ENCODE peak calls at places on chromosomes 6 and 20, in six cellular contexts. One of them, this sample, is unnamed.

GRCh38 chr6:105785412-105785811 is 300.7 kb upstream of the PRDM1 start:
- DNase-seq in GM12878: no peak
- DNase-seq in fibroblast of lung: no peak
- DNase-seq in OCI-LY7: peak
- DNase-seq in IMR-90: no peak
- DNase-seq in MM.1S: no peak
- DNase-seq in this sample: no peak

GRCh38 chr6:40170856-40171255 is 236.6 kb upstream of the MOCS1 start:
- DNase-seq in MM.1S: no peak
- DNase-seq in OCI-LY7: no peak
- DNase-seq in fibroblast of lung: no peak
- DNase-seq in IMR-90: no peak
- DNase-seq in GM12878: no peak
- DNase-seq in this sample: no peak

GRCh38 chr6:3603443-3604130 is 146.7 kb upstream of the SLC22A23 start:
- DNase-seq in GM12878: no peak
- DNase-seq in fibroblast of lung: no peak
- DNase-seq in MM.1S: no peak
- DNase-seq in OCI-LY7: no peak
- DNase-seq in IMR-90: no peak
- DNase-seq in this sample: peak

GRCh38 chr20:57325632-57326356 is 3.8 kb upstream of the SPO11 start:
- DNase-seq in GM12878: no peak
- DNase-seq in MM.1S: no peak
- DNase-seq in fibroblast of lung: no peak
- DNase-seq in OCI-LY7: peak
- DNase-seq in IMR-90: no peak
- DNase-seq in this sample: no peak

GRCh38 chr6:19691465-19692167 is 145.6 kb upstream of the ID4 start:
- DNase-seq in MM.1S: no peak
- DNase-seq in IMR-90: no peak
- DNase-seq in OCI-LY7: no peak
- DNase-seq in GM12878: no peak
- DNase-seq in fibroblast of lung: peak
- DNase-seq in this sample: no peak

GRCh38 chr6:92428443-92428842 is 990.9 kb downstream of the EPHA7 start:
- DNase-seq in GM12878: no peak
- DNase-seq in IMR-90: no peak
- DNase-seq in fibroblast of lung: no peak
- DNase-seq in MM.1S: no peak
- DNase-seq in OCI-LY7: no peak
- DNase-seq in this sample: peak

GRCh38 chr20:17824676-17825224 is 125.0 kb downstream of the BANF2 start:
- DNase-seq in GM12878: no peak
- DNase-seq in fibroblast of lung: no peak
- DNase-seq in OCI-LY7: no peak
- DNase-seq in MM.1S: no peak
- DNase-seq in IMR-90: no peak
- DNase-seq in this sample: no peak

GRCh38 chr6:126632271-126632670 is 292.4 kb downstream of the CENPW start:
- DNase-seq in OCI-LY7: no peak
- DNase-seq in GM12878: no peak
- DNase-seq in fibroblast of lung: no peak
- DNase-seq in IMR-90: no peak
- DNase-seq in MM.1S: no peak
- DNase-seq in this sample: no peak

GRCh38 chr6:52297433-52297832 is 12.9 kb upstream of the MCM3 start:
- DNase-seq in OCI-LY7: no peak
- DNase-seq in IMR-90: no peak
- DNase-seq in MM.1S: no peak
- DNase-seq in fibroblast of lung: no peak
- DNase-seq in GM12878: no peak
- DNase-seq in this sample: no peak

GRCh38 chr6:30988209-30988825 is 4.8 kb downstream of the MUC21 start:
- DNase-seq in MM.1S: no peak
- DNase-seq in GM12878: no peak
- DNase-seq in OCI-LY7: no peak
- DNase-seq in IMR-90: no peak
- DNase-seq in fibroblast of lung: no peak
- DNase-seq in this sample: no peak

GRCh38 chr6:142485256-142485655 is 183.4 kb downstream of the ADGRG6 start:
- DNase-seq in MM.1S: no peak
- DNase-seq in GM12878: no peak
- DNase-seq in IMR-90: peak
- DNase-seq in OCI-LY7: no peak
- DNase-seq in fibroblast of lung: peak
- DNase-seq in this sample: no peak

GRCh38 chr6:47654255-47654654 is 44.1 kb upstream of the ADGRF4 start:
- DNase-seq in OCI-LY7: no peak
- DNase-seq in IMR-90: no peak
- DNase-seq in fibroblast of lung: no peak
- DNase-seq in MM.1S: no peak
- DNase-seq in GM12878: no peak
- DNase-seq in this sample: peak

GRCh38 chr20:15379897-15380296 is 1042.5 kb upstream of the FLRT3 start:
- DNase-seq in MM.1S: no peak
- DNase-seq in OCI-LY7: no peak
- DNase-seq in GM12878: no peak
- DNase-seq in IMR-90: no peak
- DNase-seq in fibroblast of lung: no peak
- DNase-seq in this sample: no peak

GRCh38 chr20:58407201-58407873 is 18.3 kb downstream of the VAPB start:
- DNase-seq in GM12878: no peak
- DNase-seq in OCI-LY7: no peak
- DNase-seq in fibroblast of lung: peak
- DNase-seq in MM.1S: no peak
- DNase-seq in IMR-90: peak
- DNase-seq in this sample: peak

GRCh38 chr20:62105592-62105991 is 16.7 kb upstream of the LSM14B start:
- DNase-seq in fibroblast of lung: no peak
- DNase-seq in OCI-LY7: no peak
- DNase-seq in MM.1S: no peak
- DNase-seq in IMR-90: no peak
- DNase-seq in GM12878: no peak
- DNase-seq in this sample: no peak

GRCh38 chr20:10375191-10375590 is 58.8 kb downstream of the MKKS start:
- DNase-seq in IMR-90: no peak
- DNase-seq in MM.1S: no peak
- DNase-seq in GM12878: no peak
- DNase-seq in OCI-LY7: no peak
- DNase-seq in fibroblast of lung: no peak
- DNase-seq in this sample: no peak

GRCh38 chr20:50595988-50596693 is 86.0 kb downstream of the PTPN1 start:
- DNase-seq in GM12878: no peak
- DNase-seq in fibroblast of lung: no peak
- DNase-seq in IMR-90: peak
- DNase-seq in MM.1S: no peak
- DNase-seq in OCI-LY7: no peak
- DNase-seq in this sample: no peak

GRCh38 chr6:82951935-82952334 is 113.7 kb downstream of the UBE3D start:
- DNase-seq in OCI-LY7: no peak
- DNase-seq in GM12878: no peak
- DNase-seq in fibroblast of lung: no peak
- DNase-seq in MM.1S: no peak
- DNase-seq in IMR-90: no peak
- DNase-seq in this sample: no peak

GRCh38 chr20:5766085-5766764 is 16.0 kb downstream of the SHLD1 start:
- DNase-seq in GM12878: no peak
- DNase-seq in OCI-LY7: peak
- DNase-seq in MM.1S: no peak
- DNase-seq in IMR-90: no peak
- DNase-seq in fibroblast of lung: no peak
- DNase-seq in this sample: no peak

GRCh38 chr6:170265655-170266054 is 25.2 kb downstream of the DLL1 start:
- DNase-seq in MM.1S: no peak
- DNase-seq in GM12878: no peak
- DNase-seq in OCI-LY7: no peak
- DNase-seq in fibroblast of lung: peak
- DNase-seq in IMR-90: no peak
- DNase-seq in this sample: peak

GRCh38 chr6:88538130-88538706 is 372.1 kb upstream of the CNR1 start:
- DNase-seq in GM12878: no peak
- DNase-seq in OCI-LY7: peak
- DNase-seq in MM.1S: no peak
- DNase-seq in IMR-90: no peak
- DNase-seq in fibroblast of lung: no peak
- DNase-seq in this sample: peak

GRCh38 chr20:5173763-5174162 is 47.0 kb downstream of the CDS2 start:
- DNase-seq in MM.1S: no peak
- DNase-seq in GM12878: no peak
- DNase-seq in IMR-90: no peak
- DNase-seq in fibroblast of lung: no peak
- DNase-seq in OCI-LY7: no peak
- DNase-seq in this sample: no peak

GRCh38 chr20:59110607-59111006 is 53.0 kb upstream of the ZNF831 start:
- DNase-seq in IMR-90: no peak
- DNase-seq in OCI-LY7: no peak
- DNase-seq in GM12878: no peak
- DNase-seq in MM.1S: no peak
- DNase-seq in fibroblast of lung: no peak
- DNase-seq in this sample: no peak

DNA sequence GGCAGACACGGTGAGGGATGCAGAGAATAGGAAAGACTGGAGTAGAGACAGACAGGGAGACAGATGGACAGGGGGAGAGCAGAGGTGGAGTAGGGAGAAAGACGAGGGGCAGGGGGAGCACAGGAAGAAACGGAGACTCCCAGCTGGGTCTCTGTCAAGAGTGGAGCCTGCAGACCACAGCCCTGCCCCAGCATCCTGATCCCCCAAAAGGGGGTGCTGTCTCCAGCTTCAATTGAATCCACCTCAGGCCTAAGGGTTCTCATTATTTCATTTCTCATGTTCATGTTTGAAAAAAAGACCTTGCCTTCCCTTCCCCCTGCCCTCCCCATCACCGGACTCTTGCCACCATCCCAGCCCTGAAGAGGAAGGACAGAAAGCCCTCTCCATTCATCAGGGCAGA is 98.1 kb downstream of the CDC5L start:
- DNase-seq in IMR-90: no peak
- DNase-seq in fibroblast of lung: no peak
- DNase-seq in MM.1S: no peak
- DNase-seq in OCI-LY7: no peak
- DNase-seq in GM12878: no peak
- DNase-seq in this sample: no peak
- H2AFZ ChIP-seq in IMR-90: no peak
- H2AFZ ChIP-seq in fibroblast of lung: no peak
- H2AFZ ChIP-seq in MM.1S: no peak
- H2AFZ ChIP-seq in OCI-LY7: no peak
- H2AFZ ChIP-seq in GM12878: no peak
- H2AFZ ChIP-seq in this sample: no peak

DNA sequence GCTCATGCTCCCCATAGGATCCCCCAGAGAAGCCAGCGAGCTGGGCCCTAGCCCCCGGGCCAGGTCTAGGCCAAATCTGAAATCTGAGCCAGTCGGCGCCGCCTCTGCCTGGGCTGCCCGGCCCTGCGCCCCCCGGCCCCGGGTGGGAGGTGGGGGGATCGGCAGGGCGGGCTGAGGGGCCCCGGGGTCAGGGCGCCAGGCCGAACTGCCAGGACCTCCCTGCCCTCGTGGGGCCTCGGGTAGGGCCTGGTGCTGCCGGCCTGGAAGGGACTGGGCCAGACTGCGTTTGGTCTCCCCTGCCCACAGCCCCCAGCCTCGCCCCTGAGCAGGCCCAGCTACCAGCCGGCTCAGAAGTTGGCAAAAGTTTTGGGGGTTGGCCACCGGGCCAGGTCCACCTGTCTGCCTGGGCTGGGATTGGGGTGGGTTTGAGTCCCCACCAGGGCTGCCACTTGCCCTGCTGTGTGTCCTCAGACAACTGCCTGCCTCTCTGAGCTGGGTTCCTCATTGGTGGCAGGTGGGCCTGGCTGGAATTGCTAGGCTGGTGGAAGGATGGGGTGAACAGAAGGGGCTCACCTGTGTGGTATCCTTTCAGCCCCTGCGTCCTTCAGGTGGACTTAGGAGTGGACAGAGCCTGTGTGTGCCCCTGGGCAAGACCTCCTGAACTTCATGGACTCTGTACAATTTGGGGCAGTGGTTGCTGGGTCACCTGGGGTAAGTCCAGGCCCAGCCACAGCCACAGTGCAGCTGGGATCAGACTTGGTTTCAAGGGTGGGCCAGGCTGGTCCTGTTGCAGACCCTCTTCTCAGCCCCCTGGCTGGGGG is 796 bp downstream of the SRC start:
- DNase-seq in MM.1S: no peak
- DNase-seq in fibroblast of lung: no peak
- DNase-seq in OCI-LY7: no peak
- DNase-seq in IMR-90: no peak
- DNase-seq in GM12878: no peak
- DNase-seq in this sample: no peak
- H2AFZ ChIP-seq in MM.1S: no peak
- H2AFZ ChIP-seq in fibroblast of lung: no peak
- H2AFZ ChIP-seq in OCI-LY7: no peak
- H2AFZ ChIP-seq in IMR-90: peak
- H2AFZ ChIP-seq in GM12878: no peak
- H2AFZ ChIP-seq in this sample: no peak

GRCh38 chr6:129188795-129189194 is 305.9 kb downstream of the LAMA2 start:
- DNase-seq in MM.1S: no peak
- DNase-seq in OCI-LY7: no peak
- DNase-seq in GM12878: no peak
- DNase-seq in IMR-90: no peak
- DNase-seq in fibroblast of lung: peak
- DNase-seq in this sample: no peak
- H2AFZ ChIP-seq in MM.1S: no peak
- H2AFZ ChIP-seq in OCI-LY7: no peak
- H2AFZ ChIP-seq in GM12878: no peak
- H2AFZ ChIP-seq in IMR-90: no peak
- H2AFZ ChIP-seq in fibroblast of lung: no peak
- H2AFZ ChIP-seq in this sample: no peak

GRCh38 chr20:46305973-46306360 is 2.3 kb downstream of the CDH22 start:
- DNase-seq in IMR-90: no peak
- DNase-seq in MM.1S: no peak
- DNase-seq in GM12878: no peak
- DNase-seq in OCI-LY7: no peak
- DNase-seq in fibroblast of lung: no peak
- DNase-seq in this sample: no peak

GRCh38 chr20:46308258-46309157 is at the start of gene CDH22:
- DNase-seq in MM.1S: no peak
- DNase-seq in fibroblast of lung: peak
- DNase-seq in IMR-90: peak
- DNase-seq in GM12878: no peak
- DNase-seq in OCI-LY7: peak
- DNase-seq in this sample: peak

GRCh38 chr20:46307139-46307998 is 929 bp downstream of the CDH22 start:
- DNase-seq in IMR-90: peak
- DNase-seq in fibroblast of lung: peak
- DNase-seq in OCI-LY7: peak
- DNase-seq in MM.1S: peak
- DNase-seq in GM12878: no peak
- DNase-seq in this sample: peak

GRCh38 chr20:46306743-46307138 is 1.6 kb downstream of the CDH22 start:
- DNase-seq in OCI-LY7: no peak
- DNase-seq in fibroblast of lung: no peak
- DNase-seq in IMR-90: no peak
- DNase-seq in GM12878: no peak
- DNase-seq in MM.1S: no peak
- DNase-seq in this sample: no peak

DNA sequence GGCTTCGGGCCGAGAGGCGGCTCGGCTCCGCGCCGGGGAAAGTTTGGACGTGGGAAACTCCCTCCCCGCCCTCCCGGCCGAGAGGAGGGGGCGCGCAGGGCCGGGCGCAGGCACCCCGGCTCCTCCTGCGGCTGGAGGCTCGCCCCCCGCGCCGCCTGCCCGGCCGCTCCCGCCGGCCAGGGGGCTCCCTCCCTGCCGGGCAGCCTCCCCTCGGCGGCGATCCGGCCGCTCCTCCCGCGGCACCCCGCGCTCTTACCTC is 370 bp downstream of the CDH22 start:
- DNase-seq in OCI-LY7: no peak
- DNase-seq in MM.1S: no peak
- DNase-seq in GM12878: no peak
- DNase-seq in fibroblast of lung: no peak
- DNase-seq in IMR-90: no peak
- DNase-seq in this sample: no peak
- H2AFZ ChIP-seq in OCI-LY7: no peak
- H2AFZ ChIP-seq in MM.1S: no peak
- H2AFZ ChIP-seq in GM12878: no peak
- H2AFZ ChIP-seq in fibroblast of lung: no peak
- H2AFZ ChIP-seq in IMR-90: no peak
- H2AFZ ChIP-seq in this sample: no peak